ENCODE peak calls at places on chromosomes 5 and 9, in eight cellular contexts. U, R, C, V, X, Q, I and F are unnamed samples.

GRCh38 chr5:40383719-40384651 is 295.7 kb upstream of the PTGER4 start:
- DNase-seq in U (no peak), V (no peak), X (peak), R (no peak), Q (peak), C (no peak), I (no peak), F (no peak)

GRCh38 chr9:37187269-37187668 is 66.9 kb downstream of the ZCCHC7 start:
- DNase-seq in R (no peak), X (no peak), Q (no peak), U (no peak), V (no peak), C (no peak), I (no peak), F (no peak)

GRCh38 chr5:170267431-170268152 is 30.0 kb downstream of the LCP2 start:
- DNase-seq in C (peak), Q (peak), V (peak), U (peak), I (no peak), R (peak), X (peak), F (peak)

GRCh38 chr5:107359033-107359915 is 311.5 kb downstream of the EFNA5 start:
- DNase-seq in U (no peak), C (no peak), I (no peak), V (no peak), X (no peak), R (no peak), Q (peak), F (no peak)

GRCh38 chr5:146003852-146004251 is 67.5 kb downstream of the SH3RF2 start:
- DNase-seq in X (no peak), C (no peak), R (no peak), Q (peak), I (no peak), U (no peak), V (no peak), F (no peak)

GRCh38 chr5:71475788-71476384 is 20.4 kb downstream of the BDP1 start:
- DNase-seq in C (no peak), R (no peak), I (no peak), Q (peak), X (peak), U (no peak), V (no peak), F (no peak)

GRCh38 chr9:96305171-96305570 is 3.2 kb upstream of the HSD17B3 start:
- DNase-seq in U (no peak), C (no peak), X (no peak), R (no peak), I (no peak), V (no peak), Q (no peak), F (no peak)

GRCh38 chr9:114454652-114455051 is 50.6 kb downstream of the WHRN start:
- DNase-seq in X (no peak), V (no peak), I (no peak), R (no peak), Q (no peak), U (no peak), C (no peak), F (no peak)

GRCh38 chr5:172757394-172758010 is 13.5 kb downstream of the DUSP1 start:
- DNase-seq in U (no peak), C (no peak), Q (peak), V (no peak), I (peak), R (no peak), X (no peak), F (no peak)

GRCh38 chr9:63817622-63818518 is 1467.1 kb downstream of the FOXD4L5 start:
- DNase-seq in U (peak), C (peak), Q (peak), I (no peak), R (peak), V (peak), X (peak), F (no peak)

GRCh38 chr9:107147134-107147533 is 135.9 kb upstream of the RAD23B start:
- DNase-seq in Q (no peak), R (no peak), U (no peak), V (no peak), X (no peak), C (no peak), I (no peak), F (no peak)

GRCh38 chr5:38263983-38264382 is 5.6 kb downstream of the EGFLAM start:
- DNase-seq in V (no peak), Q (no peak), X (no peak), C (no peak), I (no peak), R (no peak), U (no peak), F (no peak)